ENCODE peak calls at places on chromosomes 16 and 17, in ten cellular contexts. One of them, this sample, is unnamed.

GRCh38 chr17:31509095-31509804 is 117.8 kb downstream of the RAB11FIP4 start:
- DNase-seq in fibroblast of lung: no peak
- DNase-seq in cardiac muscle cell: no peak
- DNase-seq in GM23338: no peak
- DNase-seq in dorsolateral prefrontal cortex: no peak
- DNase-seq in CD8-positive, alpha-beta T cell: no peak
- DNase-seq in BE2C: no peak
- DNase-seq in CD4-positive, alpha-beta T cell: no peak
- DNase-seq in HFFc6: no peak
- DNase-seq in AG09309: no peak
- DNase-seq in this sample: peak

GRCh38 chr17:78818932-78819331 is 21.7 kb downstream of the USP36 start:
- DNase-seq in fibroblast of lung: no peak
- DNase-seq in cardiac muscle cell: peak
- DNase-seq in GM23338: no peak
- DNase-seq in dorsolateral prefrontal cortex: no peak
- DNase-seq in CD8-positive, alpha-beta T cell: peak
- DNase-seq in BE2C: no peak
- DNase-seq in CD4-positive, alpha-beta T cell: peak
- DNase-seq in HFFc6: no peak
- DNase-seq in AG09309: no peak
- DNase-seq in this sample: no peak

GRCh38 chr16:86663691-86664517 is 85.6 kb downstream of the FOXL1 start:
- DNase-seq in fibroblast of lung: peak
- DNase-seq in cardiac muscle cell: peak
- DNase-seq in GM23338: no peak
- DNase-seq in dorsolateral prefrontal cortex: no peak
- DNase-seq in CD8-positive, alpha-beta T cell: no peak
- DNase-seq in BE2C: no peak
- DNase-seq in CD4-positive, alpha-beta T cell: no peak
- DNase-seq in HFFc6: peak
- DNase-seq in AG09309: no peak
- DNase-seq in this sample: no peak

GRCh38 chr17:49964539-49965521 is 4.2 kb upstream of the DLX4 start:
- DNase-seq in fibroblast of lung: peak
- DNase-seq in cardiac muscle cell: no peak
- DNase-seq in GM23338: peak
- DNase-seq in dorsolateral prefrontal cortex: no peak
- DNase-seq in CD8-positive, alpha-beta T cell: peak
- DNase-seq in BE2C: no peak
- DNase-seq in CD4-positive, alpha-beta T cell: peak
- DNase-seq in HFFc6: no peak
- DNase-seq in AG09309: no peak
- DNase-seq in this sample: no peak

GRCh38 chr17:78127240-78127887 is 1.2 kb downstream of the TMC6 start:
- DNase-seq in fibroblast of lung: no peak
- DNase-seq in cardiac muscle cell: peak
- DNase-seq in GM23338: no peak
- DNase-seq in dorsolateral prefrontal cortex: no peak
- DNase-seq in CD8-positive, alpha-beta T cell: no peak
- DNase-seq in BE2C: no peak
- DNase-seq in CD4-positive, alpha-beta T cell: peak
- DNase-seq in HFFc6: no peak
- DNase-seq in AG09309: no peak
- DNase-seq in this sample: peak

GRCh38 chr16:14211856-14212543 is 140.9 kb downstream of the MRTFB start:
- DNase-seq in fibroblast of lung: no peak
- DNase-seq in cardiac muscle cell: no peak
- DNase-seq in GM23338: no peak
- DNase-seq in dorsolateral prefrontal cortex: no peak
- DNase-seq in CD8-positive, alpha-beta T cell: no peak
- DNase-seq in BE2C: no peak
- DNase-seq in CD4-positive, alpha-beta T cell: no peak
- DNase-seq in HFFc6: no peak
- DNase-seq in AG09309: no peak
- DNase-seq in this sample: no peak

GRCh38 chr16:65116818-65117430 is 4.9 kb downstream of the CDH11 start:
- DNase-seq in fibroblast of lung: no peak
- DNase-seq in cardiac muscle cell: peak
- DNase-seq in GM23338: no peak
- DNase-seq in dorsolateral prefrontal cortex: no peak
- DNase-seq in CD8-positive, alpha-beta T cell: no peak
- DNase-seq in BE2C: no peak
- DNase-seq in CD4-positive, alpha-beta T cell: no peak
- DNase-seq in HFFc6: no peak
- DNase-seq in AG09309: no peak
- DNase-seq in this sample: no peak

GRCh38 chr16:49382916-49383315 is 9.3 kb downstream of the C16orf78 start:
- DNase-seq in fibroblast of lung: no peak
- DNase-seq in cardiac muscle cell: no peak
- DNase-seq in GM23338: peak
- DNase-seq in dorsolateral prefrontal cortex: no peak
- DNase-seq in CD8-positive, alpha-beta T cell: no peak
- DNase-seq in BE2C: peak
- DNase-seq in CD4-positive, alpha-beta T cell: no peak
- DNase-seq in HFFc6: no peak
- DNase-seq in AG09309: no peak
- DNase-seq in this sample: no peak

GRCh38 chr16:56608043-56608875 is at the start of gene MT2A:
- DNase-seq in fibroblast of lung: peak
- DNase-seq in cardiac muscle cell: peak
- DNase-seq in GM23338: peak
- DNase-seq in dorsolateral prefrontal cortex: peak
- DNase-seq in CD8-positive, alpha-beta T cell: peak
- DNase-seq in BE2C: peak
- DNase-seq in CD4-positive, alpha-beta T cell: peak
- DNase-seq in HFFc6: peak
- DNase-seq in AG09309: peak
- DNase-seq in this sample: peak
- TF ChIP-seq CTCF in fibroblast of lung: no peak
- TF ChIP-seq CTCF in cardiac muscle cell: no peak
- TF ChIP-seq CTCF in GM23338: no peak
- TF ChIP-seq CTCF in dorsolateral prefrontal cortex: no peak
- TF ChIP-seq CTCF in CD8-positive, alpha-beta T cell: no peak
- TF ChIP-seq CTCF in BE2C: no peak
- TF ChIP-seq CTCF in CD4-positive, alpha-beta T cell: no peak
- TF ChIP-seq CTCF in HFFc6: no peak
- TF ChIP-seq CTCF in AG09309: no peak
- TF ChIP-seq CTCF in this sample: no peak

GRCh38 chr16:53743149-53743566 is 39.2 kb downstream of the FTO start:
- DNase-seq in fibroblast of lung: peak
- DNase-seq in cardiac muscle cell: peak
- DNase-seq in GM23338: peak
- DNase-seq in dorsolateral prefrontal cortex: no peak
- DNase-seq in CD8-positive, alpha-beta T cell: no peak
- DNase-seq in BE2C: peak
- DNase-seq in CD4-positive, alpha-beta T cell: peak
- DNase-seq in HFFc6: peak
- DNase-seq in AG09309: no peak
- DNase-seq in this sample: no peak
- TF ChIP-seq CTCF in fibroblast of lung: peak
- TF ChIP-seq CTCF in cardiac muscle cell: peak
- TF ChIP-seq CTCF in GM23338: peak
- TF ChIP-seq CTCF in dorsolateral prefrontal cortex: peak
- TF ChIP-seq CTCF in CD8-positive, alpha-beta T cell: peak
- TF ChIP-seq CTCF in BE2C: peak
- TF ChIP-seq CTCF in CD4-positive, alpha-beta T cell: peak
- TF ChIP-seq CTCF in HFFc6: peak
- TF ChIP-seq CTCF in AG09309: peak
- TF ChIP-seq CTCF in this sample: peak

GRCh38 chr16:30084816-30085159 is 6.9 kb downstream of the TBX6 start:
- DNase-seq in fibroblast of lung: peak
- DNase-seq in cardiac muscle cell: no peak
- DNase-seq in GM23338: no peak
- DNase-seq in dorsolateral prefrontal cortex: no peak
- DNase-seq in CD8-positive, alpha-beta T cell: no peak
- DNase-seq in BE2C: no peak
- DNase-seq in CD4-positive, alpha-beta T cell: no peak
- DNase-seq in HFFc6: no peak
- DNase-seq in AG09309: no peak
- DNase-seq in this sample: peak

GRCh38 chr16:30083216-30084055 is 7.6 kb downstream of the PPP4C start:
- DNase-seq in fibroblast of lung: no peak
- DNase-seq in cardiac muscle cell: no peak
- DNase-seq in GM23338: no peak
- DNase-seq in dorsolateral prefrontal cortex: no peak
- DNase-seq in CD8-positive, alpha-beta T cell: no peak
- DNase-seq in BE2C: no peak
- DNase-seq in CD4-positive, alpha-beta T cell: no peak
- DNase-seq in HFFc6: no peak
- DNase-seq in AG09309: no peak
- DNase-seq in this sample: peak

GRCh38 chr16:30084096-30084815 is 7.5 kb downstream of the TBX6 start:
- DNase-seq in fibroblast of lung: no peak
- DNase-seq in cardiac muscle cell: no peak
- DNase-seq in GM23338: no peak
- DNase-seq in dorsolateral prefrontal cortex: no peak
- DNase-seq in CD8-positive, alpha-beta T cell: no peak
- DNase-seq in BE2C: no peak
- DNase-seq in CD4-positive, alpha-beta T cell: no peak
- DNase-seq in HFFc6: no peak
- DNase-seq in AG09309: no peak
- DNase-seq in this sample: peak

GRCh38 chr16:30085247-30085646 is 6.5 kb downstream of the TBX6 start:
- DNase-seq in fibroblast of lung: no peak
- DNase-seq in cardiac muscle cell: no peak
- DNase-seq in GM23338: no peak
- DNase-seq in dorsolateral prefrontal cortex: no peak
- DNase-seq in CD8-positive, alpha-beta T cell: no peak
- DNase-seq in BE2C: peak
- DNase-seq in CD4-positive, alpha-beta T cell: no peak
- DNase-seq in HFFc6: no peak
- DNase-seq in AG09309: no peak
- DNase-seq in this sample: peak

DNA sequence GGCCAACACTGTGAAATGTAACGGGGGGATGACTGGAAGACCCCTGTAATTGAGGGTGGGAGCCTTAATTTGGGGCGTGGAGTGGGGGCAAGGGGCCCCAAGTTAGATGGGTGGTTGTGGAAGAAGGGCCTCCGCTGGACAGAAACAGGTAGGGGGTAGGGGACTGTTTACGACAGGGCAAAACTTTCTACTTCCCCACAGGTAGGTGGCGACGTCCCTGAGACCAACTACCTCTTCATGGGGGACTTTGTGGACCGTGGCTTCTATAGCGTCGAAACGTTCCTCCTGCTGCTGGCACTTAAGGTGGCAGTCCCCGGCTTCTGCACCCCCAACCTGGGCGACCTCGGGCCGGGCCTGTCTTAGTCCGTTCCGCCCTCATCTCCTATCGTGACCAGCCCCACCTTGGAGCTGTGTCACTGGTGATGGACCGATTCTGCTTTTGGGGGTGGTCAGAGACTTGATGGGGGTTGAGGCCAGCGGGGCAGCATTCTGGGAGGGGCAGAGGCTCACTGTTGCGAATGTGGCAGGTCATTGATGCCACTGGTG is 6.8 kb downstream of the PPP4C start:
- DNase-seq in fibroblast of lung: no peak
- DNase-seq in cardiac muscle cell: no peak
- DNase-seq in GM23338: no peak
- DNase-seq in dorsolateral prefrontal cortex: no peak
- DNase-seq in CD8-positive, alpha-beta T cell: no peak
- DNase-seq in BE2C: no peak
- DNase-seq in CD4-positive, alpha-beta T cell: no peak
- DNase-seq in HFFc6: no peak
- DNase-seq in AG09309: no peak
- DNase-seq in this sample: peak
- TF ChIP-seq CTCF in fibroblast of lung: no peak
- TF ChIP-seq CTCF in cardiac muscle cell: no peak
- TF ChIP-seq CTCF in GM23338: peak
- TF ChIP-seq CTCF in dorsolateral prefrontal cortex: no peak
- TF ChIP-seq CTCF in CD8-positive, alpha-beta T cell: no peak
- TF ChIP-seq CTCF in BE2C: peak
- TF ChIP-seq CTCF in CD4-positive, alpha-beta T cell: no peak
- TF ChIP-seq CTCF in HFFc6: peak
- TF ChIP-seq CTCF in AG09309: peak
- TF ChIP-seq CTCF in this sample: no peak

GRCh38 chr16:57409065-57409464 is 4.5 kb downstream of the CCL17 start:
- DNase-seq in fibroblast of lung: no peak
- DNase-seq in cardiac muscle cell: no peak
- DNase-seq in GM23338: no peak
- DNase-seq in dorsolateral prefrontal cortex: no peak
- DNase-seq in CD8-positive, alpha-beta T cell: no peak
- DNase-seq in BE2C: no peak
- DNase-seq in CD4-positive, alpha-beta T cell: no peak
- DNase-seq in HFFc6: no peak
- DNase-seq in AG09309: no peak
- DNase-seq in this sample: no peak

GRCh38 chr16:57411362-57411976 is 6.9 kb downstream of the CCL17 start:
- DNase-seq in fibroblast of lung: no peak
- DNase-seq in cardiac muscle cell: no peak
- DNase-seq in GM23338: no peak
- DNase-seq in dorsolateral prefrontal cortex: no peak
- DNase-seq in CD8-positive, alpha-beta T cell: no peak
- DNase-seq in BE2C: no peak
- DNase-seq in CD4-positive, alpha-beta T cell: no peak
- DNase-seq in HFFc6: no peak
- DNase-seq in AG09309: no peak
- DNase-seq in this sample: no peak

GRCh38 chr16:57407521-57408353 is 3.2 kb downstream of the CCL17 start:
- DNase-seq in fibroblast of lung: no peak
- DNase-seq in cardiac muscle cell: no peak
- DNase-seq in GM23338: no peak
- DNase-seq in dorsolateral prefrontal cortex: no peak
- DNase-seq in CD8-positive, alpha-beta T cell: no peak
- DNase-seq in BE2C: no peak
- DNase-seq in CD4-positive, alpha-beta T cell: no peak
- DNase-seq in HFFc6: no peak
- DNase-seq in AG09309: no peak
- DNase-seq in this sample: no peak

GRCh38 chr16:57412584-57412983 is 8.0 kb downstream of the CCL17 start:
- DNase-seq in fibroblast of lung: no peak
- DNase-seq in cardiac muscle cell: no peak
- DNase-seq in GM23338: no peak
- DNase-seq in dorsolateral prefrontal cortex: no peak
- DNase-seq in CD8-positive, alpha-beta T cell: no peak
- DNase-seq in BE2C: no peak
- DNase-seq in CD4-positive, alpha-beta T cell: no peak
- DNase-seq in HFFc6: no peak
- DNase-seq in AG09309: no peak
- DNase-seq in this sample: no peak

DNA sequence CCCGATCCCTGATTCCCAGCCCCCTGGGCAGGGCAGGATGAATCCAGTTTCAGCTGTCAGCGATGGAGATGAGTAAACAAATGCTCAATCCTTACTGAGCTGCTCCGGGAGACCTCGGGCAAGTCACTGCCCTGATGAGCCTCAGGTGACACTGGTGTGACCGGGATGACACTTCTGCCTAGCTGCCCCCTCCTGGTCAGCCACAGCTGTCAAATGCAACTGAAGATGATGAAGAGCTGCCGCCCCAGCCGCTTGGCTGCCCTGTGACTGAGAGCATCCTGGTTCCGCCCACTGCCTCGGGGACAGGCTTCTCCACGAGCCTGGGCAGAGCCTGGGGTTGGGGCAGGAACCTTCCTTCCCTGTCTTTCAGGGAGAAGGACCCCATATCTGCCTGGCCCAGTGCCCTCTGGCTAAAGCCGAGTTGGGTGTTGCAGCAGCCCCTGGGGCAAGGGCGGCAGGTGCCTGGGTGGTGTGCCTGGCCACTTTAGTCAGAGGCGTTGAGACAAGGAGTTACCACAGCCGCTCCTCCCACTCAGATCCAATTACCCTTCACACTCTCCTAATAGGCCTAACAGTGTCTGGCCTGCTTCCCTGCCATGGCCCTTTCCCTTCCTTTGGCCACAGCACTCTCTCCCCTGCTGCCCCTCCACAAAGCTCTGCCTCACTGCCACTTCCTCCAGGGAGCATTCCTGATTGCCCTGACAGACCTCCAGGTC is 5.5 kb downstream of the CCL17 start:
- DNase-seq in fibroblast of lung: no peak
- DNase-seq in cardiac muscle cell: peak
- DNase-seq in GM23338: no peak
- DNase-seq in dorsolateral prefrontal cortex: no peak
- DNase-seq in CD8-positive, alpha-beta T cell: no peak
- DNase-seq in BE2C: peak
- DNase-seq in CD4-positive, alpha-beta T cell: no peak
- DNase-seq in HFFc6: no peak
- DNase-seq in AG09309: no peak
- DNase-seq in this sample: no peak
- TF ChIP-seq CTCF in fibroblast of lung: no peak
- TF ChIP-seq CTCF in cardiac muscle cell: no peak
- TF ChIP-seq CTCF in GM23338: no peak
- TF ChIP-seq CTCF in dorsolateral prefrontal cortex: no peak
- TF ChIP-seq CTCF in CD8-positive, alpha-beta T cell: no peak
- TF ChIP-seq CTCF in BE2C: peak
- TF ChIP-seq CTCF in CD4-positive, alpha-beta T cell: no peak
- TF ChIP-seq CTCF in HFFc6: no peak
- TF ChIP-seq CTCF in AG09309: no peak
- TF ChIP-seq CTCF in this sample: no peak

This sample was measured in osteoblast.